ENCODE peak calls at places on chromosomes 4 and X, in four cellular contexts. One of them, this sample, is unnamed. For H3K36me3, the result is how much of the 10 kb centered on the place peaks cover.

GRCh38 chr4:22524895-22525294 is 9.0 kb upstream of the ADGRA3 start:
- DNase-seq in MM.1S: no peak
- DNase-seq in stomach: no peak
- DNase-seq in CD8-positive, alpha-beta T cell: no peak
- DNase-seq in this sample: no peak

GRCh38 chr4:69532886-69533506 is 37.3 kb upstream of the UGT2B4 start:
- DNase-seq in CD8-positive, alpha-beta T cell: no peak
- DNase-seq in stomach: no peak
- DNase-seq in MM.1S: no peak
- DNase-seq in this sample: no peak

GRCh38 chrX:38704146-38704882 is 96.9 kb upstream of the MID1IP1 start:
- DNase-seq in CD8-positive, alpha-beta T cell: no peak
- DNase-seq in MM.1S: no peak
- DNase-seq in stomach: no peak
- DNase-seq in this sample: no peak

GRCh38 chr4:110533940-110534339 is 58.0 kb downstream of the ENPEP start:
- DNase-seq in MM.1S: peak
- DNase-seq in stomach: no peak
- DNase-seq in CD8-positive, alpha-beta T cell: no peak
- DNase-seq in this sample: no peak

GRCh38 chr4:112145820-112146813 is 863 bp downstream of the FAM241A start:
- DNase-seq in stomach: peak
- DNase-seq in CD8-positive, alpha-beta T cell: peak
- DNase-seq in MM.1S: peak
- DNase-seq in this sample: no peak

GRCh38 chr4:146957252-146957651 is 11.6 kb upstream of the TTC29 start:
- DNase-seq in MM.1S: no peak
- DNase-seq in CD8-positive, alpha-beta T cell: no peak
- DNase-seq in stomach: no peak
- DNase-seq in this sample: no peak

GRCh38 chrX:155334486-155335316 is at the start of gene CLIC2:
- DNase-seq in stomach: peak
- DNase-seq in CD8-positive, alpha-beta T cell: no peak
- DNase-seq in MM.1S: peak
- DNase-seq in this sample: no peak

GRCh38 chr4:102263024-102263787 is 82.1 kb downstream of the SLC39A8 start:
- DNase-seq in stomach: no peak
- DNase-seq in MM.1S: peak
- DNase-seq in CD8-positive, alpha-beta T cell: no peak
- DNase-seq in this sample: no peak

GRCh38 chr4:15738877-15739276 is 36.0 kb downstream of the BST1 start:
- DNase-seq in CD8-positive, alpha-beta T cell: no peak
- DNase-seq in stomach: no peak
- DNase-seq in MM.1S: no peak
- DNase-seq in this sample: no peak

GRCh38 chrX:101823236-101823635 is 108.6 kb downstream of the ZMAT1 start:
- DNase-seq in MM.1S: no peak
- DNase-seq in stomach: no peak
- DNase-seq in CD8-positive, alpha-beta T cell: no peak
- DNase-seq in this sample: no peak

GRCh38 chrX:154321624-154322023 is 26.0 kb downstream of the TKTL1 start:
- DNase-seq in stomach: no peak
- DNase-seq in MM.1S: peak
- DNase-seq in CD8-positive, alpha-beta T cell: no peak
- DNase-seq in this sample: no peak

GRCh38 chr4:127604949-127605709 is 27.6 kb upstream of the INTU start:
- DNase-seq in stomach: no peak
- DNase-seq in CD8-positive, alpha-beta T cell: no peak
- DNase-seq in MM.1S: peak
- DNase-seq in this sample: no peak

GRCh38 chr4:123536225-123536624 is 139.6 kb downstream of the SPRY1 start:
- DNase-seq in stomach: no peak
- DNase-seq in CD8-positive, alpha-beta T cell: no peak
- DNase-seq in MM.1S: no peak
- DNase-seq in this sample: no peak

GRCh38 chr4:94649381-94650128 is 108.2 kb upstream of the BMPR1B start:
- DNase-seq in CD8-positive, alpha-beta T cell: no peak
- DNase-seq in MM.1S: no peak
- DNase-seq in stomach: no peak
- DNase-seq in this sample: no peak

GRCh38 chrX:27838176-27838575 is 30.4 kb downstream of the MAGEB10 start:
- DNase-seq in stomach: no peak
- DNase-seq in CD8-positive, alpha-beta T cell: no peak
- DNase-seq in MM.1S: no peak
- DNase-seq in this sample: no peak

GRCh38 chrX:150504399-150505186 is 63.8 kb upstream of the MTM1 start:
- DNase-seq in MM.1S: no peak
- DNase-seq in stomach: no peak
- DNase-seq in CD8-positive, alpha-beta T cell: no peak
- DNase-seq in this sample: no peak

GRCh38 chrX:6738518-6739470 is 203.9 kb upstream of the VCX3A start:
- DNase-seq in MM.1S: peak
- DNase-seq in stomach: no peak
- DNase-seq in CD8-positive, alpha-beta T cell: no peak
- DNase-seq in this sample: no peak

GRCh38 chrX:120462370-120462769 is 6.7 kb downstream of the LAMP2 start:
- DNase-seq in CD8-positive, alpha-beta T cell: no peak
- DNase-seq in MM.1S: no peak
- DNase-seq in stomach: no peak
- DNase-seq in this sample: no peak

GRCh38 chr4:6200922-6201362 is 593 bp upstream of the JAKMIP1 start:
- DNase-seq in CD8-positive, alpha-beta T cell: no peak
- DNase-seq in stomach: no peak
- DNase-seq in MM.1S: no peak
- DNase-seq in this sample: no peak

GRCh38 chr4:146032234-146032860 is 93.7 kb upstream of the ZNF827 start:
- DNase-seq in stomach: no peak
- DNase-seq in MM.1S: no peak
- DNase-seq in CD8-positive, alpha-beta T cell: no peak
- DNase-seq in this sample: no peak

GRCh38 chrX:108224218-108224617 is 132.6 kb downstream of the ATG4A start:
- DNase-seq in MM.1S: no peak
- DNase-seq in stomach: no peak
- DNase-seq in CD8-positive, alpha-beta T cell: no peak
- DNase-seq in this sample: no peak

GRCh38 chr4:38889143-38889542 is 21.5 kb downstream of the FAM114A1 start:
- DNase-seq in stomach: no peak
- DNase-seq in CD8-positive, alpha-beta T cell: no peak
- DNase-seq in MM.1S: peak
- DNase-seq in this sample: no peak

GRCh38 chr4:76200771-76201224 is 12.8 kb downstream of the SCARB2 start:
- DNase-seq in stomach: no peak
- DNase-seq in MM.1S: peak
- DNase-seq in CD8-positive, alpha-beta T cell: no peak
- DNase-seq in this sample: no peak

GRCh38 chr4:60948008-60948407 is 252.1 kb upstream of the ADGRL3 start:
- DNase-seq in CD8-positive, alpha-beta T cell: no peak
- DNase-seq in stomach: no peak
- DNase-seq in MM.1S: no peak
- DNase-seq in this sample: no peak

GRCh38 chrX:48702716-48703115 is 6.2 kb downstream of the SUV39H1 start:
- DNase-seq in CD8-positive, alpha-beta T cell: no peak
- DNase-seq in MM.1S: no peak
- DNase-seq in stomach: no peak
- DNase-seq in this sample: no peak

GRCh38 chr4:108695062-108695461 is 44.7 kb downstream of the OSTC start:
- DNase-seq in CD8-positive, alpha-beta T cell: no peak
- DNase-seq in MM.1S: no peak
- DNase-seq in stomach: no peak
- DNase-seq in this sample: no peak

GRCh38 chrX:39327255-39327654 is 526.0 kb downstream of the MID1IP1 start:
- DNase-seq in stomach: no peak
- DNase-seq in MM.1S: no peak
- DNase-seq in CD8-positive, alpha-beta T cell: no peak
- DNase-seq in this sample: no peak

DNA sequence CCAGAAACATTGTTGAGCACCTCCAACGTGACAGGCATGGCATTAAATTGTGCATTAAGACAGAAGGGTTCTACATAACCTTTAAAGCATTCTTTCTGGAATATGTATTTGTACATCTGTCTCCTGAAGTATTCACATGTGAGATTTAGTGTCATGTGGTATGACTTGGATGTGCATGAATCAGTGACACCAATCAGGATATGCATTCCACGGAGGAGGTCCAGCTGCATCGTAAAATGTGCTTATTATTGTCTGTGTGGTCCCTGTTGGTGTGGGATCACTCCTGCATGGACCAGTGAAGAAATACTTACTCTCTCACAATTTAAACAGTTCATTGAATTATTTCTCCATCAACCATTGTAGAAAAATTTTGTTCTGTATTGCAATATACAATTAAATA is 149.0 kb downstream of the MID1 start:
- DNase-seq in MM.1S: no peak
- DNase-seq in stomach: no peak
- DNase-seq in CD8-positive, alpha-beta T cell: no peak
- DNase-seq in this sample: no peak
- H3K36me3 ChIP-seq in MM.1S: under half
- H3K36me3 ChIP-seq in stomach: under half
- H3K36me3 ChIP-seq in CD8-positive, alpha-beta T cell: under half
- H3K36me3 ChIP-seq in this sample: under half

DNA sequence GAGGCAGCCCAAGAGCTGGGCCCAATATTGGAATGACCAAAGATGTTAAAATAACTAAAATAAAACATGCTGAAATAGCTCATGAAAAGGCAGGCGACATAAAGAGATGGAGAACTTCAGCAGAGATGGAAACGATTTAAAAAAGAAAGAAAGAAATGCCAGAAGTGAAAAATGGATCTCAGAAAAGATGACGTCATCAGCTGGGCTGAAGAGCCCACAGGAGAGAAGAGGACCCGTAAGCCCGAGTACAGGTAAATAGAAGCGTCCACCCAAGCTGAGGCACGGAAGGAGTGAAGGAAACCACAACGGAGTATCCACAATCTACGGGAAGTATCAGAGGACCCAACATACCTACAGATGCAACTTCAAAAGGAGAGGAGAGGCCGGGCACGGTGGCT is 112.8 kb downstream of the AFAP1 start:
- DNase-seq in MM.1S: no peak
- DNase-seq in CD8-positive, alpha-beta T cell: no peak
- DNase-seq in stomach: no peak
- DNase-seq in this sample: no peak
- H3K36me3 ChIP-seq in MM.1S: under half
- H3K36me3 ChIP-seq in CD8-positive, alpha-beta T cell: under half
- H3K36me3 ChIP-seq in stomach: under half
- H3K36me3 ChIP-seq in this sample: half or more

GRCh38 chr4:1952719-1953118 is 56.1 kb downstream of the NELFA start:
- DNase-seq in CD8-positive, alpha-beta T cell: no peak
- DNase-seq in MM.1S: no peak
- DNase-seq in stomach: no peak
- DNase-seq in this sample: no peak
- H3K36me3 ChIP-seq in CD8-positive, alpha-beta T cell: under half
- H3K36me3 ChIP-seq in MM.1S: under half
- H3K36me3 ChIP-seq in stomach: half or more
- H3K36me3 ChIP-seq in this sample: half or more

DNA sequence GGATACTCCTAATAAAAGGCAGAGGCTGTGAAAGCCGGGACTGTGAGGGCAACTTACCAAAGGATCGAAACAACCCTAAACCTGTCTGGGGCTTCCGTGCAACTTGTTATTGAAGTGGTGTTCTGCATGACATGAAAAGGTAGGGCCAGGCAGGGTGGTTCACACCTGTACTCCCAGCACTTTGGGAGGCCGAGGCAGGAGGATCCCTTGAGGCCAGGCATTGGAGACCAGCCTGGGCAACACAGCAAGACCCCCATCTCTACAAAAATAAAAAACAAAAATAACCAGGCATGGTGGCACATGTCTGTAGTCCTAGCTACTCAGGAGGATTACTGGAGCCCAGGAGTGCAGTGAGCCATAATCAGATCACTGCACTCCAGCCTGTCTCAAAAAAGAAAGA is 12.3 kb downstream of the CASP3 start:
- DNase-seq in MM.1S: no peak
- DNase-seq in CD8-positive, alpha-beta T cell: no peak
- DNase-seq in stomach: no peak
- DNase-seq in this sample: no peak
- H3K36me3 ChIP-seq in MM.1S: under half
- H3K36me3 ChIP-seq in CD8-positive, alpha-beta T cell: under half
- H3K36me3 ChIP-seq in stomach: half or more
- H3K36me3 ChIP-seq in this sample: under half

This sample was measured in esophagus squamous epithelium.